ENCODE peak calls at places on chromosomes 5 and 9, in nine cellular contexts. K is epithelial cell of esophagus, B is lower lobe of right lung, S is GM13977, M is A673, T is heart right ventricle, R is neural progenitor cell, V is WERI-Rb-1, U is sigmoid colon. A is an unnamed sample.

GRCh38 chr9:80078826-80079225 is 507.1 kb downstream of the TLE4 start:
- DNase-seq in K (no peak), B (no peak), S (no peak), M (no peak), T (no peak), R (no peak), V (no peak), U (no peak), A (no peak)

GRCh38 chr9:91948061-91948422 is 2.0 kb downstream of the ROR2 start:
- DNase-seq in K (no peak), B (no peak), S (no peak), M (peak), T (no peak), R (peak), V (peak), U (peak), A (no peak)

GRCh38 chr9:110095238-110095637 is 112.7 kb downstream of the C9orf152 start:
- DNase-seq in K (no peak), B (no peak), S (no peak), M (no peak), T (no peak), R (no peak), V (no peak), U (no peak), A (no peak)

GRCh38 chr5:56330806-56331205 is 97.7 kb upstream of the ANKRD55 start:
- DNase-seq in K (no peak), B (no peak), S (no peak), M (no peak), T (peak), R (no peak), V (no peak), U (no peak), A (no peak)

GRCh38 chr5:124057161-124057814 is 545.3 kb downstream of the CSNK1G3 start:
- DNase-seq in K (peak), B (peak), S (no peak), M (no peak), T (no peak), R (no peak), V (peak), U (peak), A (no peak)

GRCh38 chr5:36623832-36624231 is 17.4 kb downstream of the SLC1A3 start:
- DNase-seq in K (no peak), B (no peak), S (no peak), M (no peak), T (no peak), R (no peak), V (no peak), U (no peak), A (no peak)

GRCh38 chr5:62369039-62369438 is 34.7 kb downstream of the DIMT1 start:
- DNase-seq in K (no peak), B (no peak), S (no peak), M (no peak), T (no peak), R (no peak), V (no peak), U (no peak), A (no peak)

GRCh38 chr5:121108725-121109124 is 644.6 kb downstream of the PRR16 start:
- DNase-seq in K (peak), B (no peak), S (no peak), M (no peak), T (no peak), R (peak), V (no peak), U (no peak), A (no peak)

GRCh38 chr5:154871732-154872131 is 13.3 kb downstream of the CNOT8 start:
- DNase-seq in K (no peak), B (no peak), S (no peak), M (no peak), T (no peak), R (no peak), V (no peak), U (no peak), A (no peak)

DNA sequence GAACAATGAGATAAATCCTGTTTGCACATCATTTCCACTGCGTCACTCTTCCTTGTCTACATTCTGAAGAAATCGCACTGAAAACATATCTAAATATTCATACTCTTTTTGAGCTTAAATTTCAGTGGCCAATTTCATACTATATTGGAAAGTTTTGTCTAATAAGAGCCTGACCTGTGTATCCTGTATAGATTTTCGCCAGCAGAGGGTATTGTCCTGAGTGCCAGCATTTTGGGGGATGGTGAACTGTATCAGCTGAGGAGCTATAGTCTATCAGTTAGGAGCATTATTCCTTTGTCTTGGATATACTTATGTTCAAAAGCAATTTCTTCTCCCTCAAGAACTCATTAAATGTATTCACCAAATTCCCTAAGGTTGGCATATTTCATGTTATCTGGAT is 102.3 kb downstream of the SEMA6A start:
- DNase-seq in K (no peak), B (no peak), S (no peak), M (no peak), T (no peak), R (no peak), V (no peak), U (no peak), A (no peak)
- TF ChIP-seq CTCF in K (no peak), B (no peak), S (no peak), M (no peak), T (no peak), R (peak), V (no peak), U (no peak), A (peak)

DNA sequence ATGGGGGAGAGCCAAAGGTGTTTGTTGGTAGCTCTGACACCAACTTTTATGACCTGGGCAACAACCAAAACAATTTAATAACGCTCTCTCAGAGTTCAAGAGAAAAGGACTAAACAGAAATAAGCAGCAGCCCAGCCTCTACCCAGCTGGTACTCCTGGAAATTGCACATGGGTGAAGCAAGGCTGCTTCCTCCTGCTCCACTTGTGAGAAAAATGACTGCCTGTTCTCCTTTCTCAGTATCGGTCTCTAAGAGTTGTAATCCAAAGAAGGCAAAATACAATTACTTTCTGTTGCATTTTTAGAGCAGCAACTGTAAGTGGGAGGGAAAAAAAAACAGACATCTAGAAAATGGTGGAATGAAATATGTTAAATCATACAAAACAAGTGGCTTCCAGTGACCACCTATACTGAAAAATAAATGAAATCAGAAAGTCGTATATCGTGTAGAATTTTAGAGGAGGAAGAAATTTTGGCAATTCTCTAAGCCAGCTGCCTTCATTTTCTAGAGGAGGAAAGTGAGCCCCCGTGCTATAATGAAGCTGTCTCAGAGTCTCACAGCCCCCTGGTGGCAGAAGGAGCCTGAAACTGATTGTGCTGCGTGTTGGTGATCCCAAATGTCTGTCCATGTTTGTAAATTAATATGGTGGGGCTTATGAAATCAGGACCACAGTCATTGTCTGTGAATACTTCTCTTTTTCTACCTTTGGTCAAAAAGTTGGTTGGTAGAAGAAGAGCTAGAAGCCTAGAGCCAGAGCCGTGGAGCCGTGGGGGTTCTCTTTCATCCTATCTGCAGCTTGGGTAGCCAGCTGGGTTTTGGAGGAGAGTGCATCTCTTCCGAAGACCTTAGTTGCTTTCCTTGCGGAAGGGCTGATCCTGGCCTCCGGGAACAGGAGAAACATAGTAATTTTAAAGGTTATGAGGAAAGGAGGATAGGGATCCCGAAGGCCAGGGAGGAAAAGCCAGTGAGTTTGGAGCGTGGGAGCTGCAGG is 139.9 kb downstream of the PIP5K1B start:
- DNase-seq in K (peak), B (no peak), S (peak), M (peak), T (peak), R (peak), V (peak), U (no peak), A (peak)
- TF ChIP-seq CTCF in K (peak), B (peak), S (peak), M (peak), T (peak), R (peak), V (peak), U (no peak), A (peak)

GRCh38 chr5:145450286-145450969 is 384.7 kb downstream of the PRELID2 start:
- DNase-seq in K (no peak), B (no peak), S (no peak), M (no peak), T (no peak), R (no peak), V (no peak), U (no peak), A (no peak)

GRCh38 chr5:145446412-145446811 is 388.7 kb downstream of the PRELID2 start:
- DNase-seq in K (no peak), B (no peak), S (no peak), M (no peak), T (no peak), R (no peak), V (no peak), U (no peak), A (no peak)

GRCh38 chr5:145445027-145445426 is 390.1 kb downstream of the PRELID2 start:
- DNase-seq in K (no peak), B (no peak), S (no peak), M (no peak), T (no peak), R (no peak), V (no peak), U (no peak), A (no peak)

GRCh38 chr5:145449794-145450193 is 385.3 kb downstream of the PRELID2 start:
- DNase-seq in K (no peak), B (no peak), S (no peak), M (peak), T (no peak), R (no peak), V (no peak), U (no peak), A (no peak)
- TF ChIP-seq CTCF in K (no peak), B (no peak), S (no peak), M (peak), T (no peak), R (no peak), V (no peak), U (no peak), A (no peak)

DNA sequence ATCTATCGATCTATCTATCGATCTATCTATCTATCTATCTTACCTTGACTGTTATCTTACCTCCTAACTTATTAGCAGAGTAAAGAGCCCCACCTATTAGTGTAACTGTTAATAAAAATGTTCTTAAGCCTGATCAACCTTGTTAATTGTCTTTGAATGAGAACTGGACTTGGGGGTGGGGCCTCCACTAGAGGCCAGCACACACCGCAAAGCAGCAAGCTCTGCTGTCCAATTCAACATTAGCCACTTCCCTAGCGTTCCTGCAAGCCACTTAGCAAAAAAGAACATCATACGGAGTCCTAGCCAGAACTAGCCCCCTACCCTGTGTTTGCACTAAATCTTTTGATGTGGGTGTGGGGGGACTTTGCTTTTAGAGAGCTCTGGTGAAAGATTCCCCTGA is 515.8 kb downstream of the KDM4C start:
- DNase-seq in K (peak), B (no peak), S (no peak), M (peak), T (peak), R (peak), V (peak), U (no peak), A (no peak)
- TF ChIP-seq CTCF in K (peak), B (peak), S (peak), M (peak), T (peak), R (peak), V (peak), U (no peak), A (peak)

DNA sequence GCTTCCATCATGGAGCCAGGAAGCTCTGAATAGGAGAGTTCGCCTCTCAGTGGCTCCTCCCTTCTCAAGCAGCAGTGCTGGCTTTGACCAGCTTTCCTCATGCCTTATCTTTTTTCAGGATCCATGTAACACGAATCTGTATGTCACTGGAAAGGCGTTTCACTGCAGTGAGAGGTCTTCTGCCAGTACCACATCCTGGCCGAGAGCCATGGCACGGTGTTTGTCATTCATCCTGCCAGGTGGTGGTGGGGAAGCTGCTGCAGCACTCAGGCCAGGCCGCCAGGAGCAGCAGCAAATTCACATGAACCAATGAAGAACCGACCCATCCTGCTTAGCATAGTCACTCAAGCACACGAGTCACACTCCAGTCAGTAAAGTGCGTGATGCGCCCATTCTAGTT is 179.0 kb downstream of the FANCC start:
- DNase-seq in K (peak), B (no peak), S (no peak), M (no peak), T (no peak), R (no peak), V (no peak), U (no peak), A (no peak)
- TF ChIP-seq CTCF in K (no peak), B (no peak), S (no peak), M (no peak), T (no peak), R (no peak), V (no peak), U (no peak), A (no peak)

DNA sequence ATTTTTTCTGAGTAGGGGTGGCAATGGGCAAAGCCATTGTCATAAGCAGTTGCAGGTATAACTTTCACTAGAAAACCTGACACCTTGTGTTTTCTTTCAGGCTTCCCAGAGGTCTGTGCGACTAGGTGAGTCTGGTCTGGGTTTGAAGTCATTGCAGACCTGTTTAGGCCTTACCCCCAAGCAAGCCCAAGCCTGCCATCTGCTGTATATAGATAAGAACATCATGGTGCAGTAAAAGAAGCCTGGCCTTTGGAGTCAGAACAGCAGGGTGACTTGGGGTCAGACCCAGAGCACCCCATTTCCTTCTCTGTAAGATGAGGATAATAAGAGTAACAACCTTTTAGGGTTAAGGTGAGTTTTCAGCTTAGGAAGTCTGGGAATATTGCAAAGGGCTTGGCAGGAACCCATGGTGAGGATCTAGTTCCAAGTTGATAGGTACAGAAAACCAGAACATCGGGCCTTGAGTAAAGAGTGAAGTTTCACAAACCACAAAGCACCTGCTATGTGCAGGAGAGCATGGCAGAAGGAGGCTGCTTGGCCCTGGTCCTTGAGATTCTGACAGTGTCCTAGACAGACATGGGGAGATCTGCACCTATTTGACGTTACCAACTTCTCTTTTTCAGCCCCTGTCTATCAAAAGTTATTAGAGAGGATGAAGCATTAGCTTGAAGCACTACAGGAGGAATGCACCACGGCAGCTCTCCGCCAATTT is 33.9 kb downstream of the TGFBI start:
- DNase-seq in K (peak), B (no peak), S (peak), M (peak), T (no peak), R (peak), V (peak), U (no peak), A (no peak)
- TF ChIP-seq CTCF in K (peak), B (peak), S (peak), M (peak), T (peak), R (peak), V (peak), U (peak), A (peak)

GRCh38 chr5:76717222-76718083 is 1.5 kb downstream of the F2R start:
- DNase-seq in K (no peak), B (no peak), S (no peak), M (no peak), T (no peak), R (peak), V (no peak), U (no peak), A (no peak)

GRCh38 chr5:76715734-76716455 is at the start of gene F2R:
- DNase-seq in K (peak), B (peak), S (peak), M (peak), T (peak), R (peak), V (peak), U (no peak), A (peak)

GRCh38 chr5:76715484-76715733 is 517 bp upstream of the F2R start:
- DNase-seq in K (no peak), B (no peak), S (peak), M (no peak), T (no peak), R (no peak), V (no peak), U (no peak), A (no peak)

GRCh38 chr5:76714771-76715483 is 999 bp upstream of the F2R start:
- DNase-seq in K (no peak), B (no peak), S (no peak), M (peak), T (peak), R (peak), V (no peak), U (no peak), A (no peak)

DNA sequence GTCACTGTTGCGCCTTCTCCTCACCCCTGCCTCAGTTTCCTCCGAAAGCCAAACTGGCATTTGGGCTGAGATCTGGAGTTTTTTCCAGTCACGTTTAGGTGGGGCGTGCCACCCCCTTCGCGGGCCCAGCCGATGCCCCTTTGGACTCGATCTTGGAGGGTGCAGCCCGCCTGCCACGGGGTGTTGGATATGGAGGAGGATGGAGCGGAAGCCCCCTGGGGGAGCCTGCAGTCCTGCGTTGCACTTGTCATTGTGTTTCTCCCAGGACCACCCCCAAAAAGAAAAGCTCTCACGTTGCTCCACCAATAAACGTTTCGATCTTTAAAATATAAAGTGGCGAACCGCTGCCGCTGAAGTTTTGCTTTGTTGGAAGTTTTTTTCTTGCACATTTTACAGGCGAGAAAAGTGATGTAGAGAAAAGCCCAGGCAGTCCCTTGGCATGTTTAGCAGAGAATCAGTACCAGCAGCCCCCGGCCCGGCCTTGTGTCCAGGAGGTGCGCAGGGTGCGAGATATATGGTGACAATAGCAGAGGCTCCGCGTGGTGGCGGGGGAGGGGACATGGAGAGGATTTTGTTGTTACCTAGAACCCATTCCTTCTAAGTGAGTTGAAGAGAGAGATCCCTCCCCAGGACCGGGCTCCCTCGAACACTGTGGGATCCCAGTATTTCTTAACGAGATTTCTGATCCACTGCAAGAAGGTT is 681 bp downstream of the F2R start:
- DNase-seq in K (no peak), B (no peak), S (no peak), M (peak), T (peak), R (peak), V (peak), U (no peak), A (no peak)
- TF ChIP-seq CTCF in K (no peak), B (no peak), S (no peak), M (no peak), T (no peak), R (no peak), V (no peak), U (no peak), A (no peak)

GRCh38 chr9:71223953-71224538 is 102.6 kb upstream of the TRPM3 start:
- DNase-seq in K (no peak), B (no peak), S (no peak), M (no peak), T (no peak), R (peak), V (no peak), U (no peak), A (no peak)
- TF ChIP-seq CTCF in K (no peak), B (no peak), S (no peak), M (no peak), T (no peak), R (peak), V (no peak), U (no peak), A (no peak)